ENCODE peak calls at places on chromosome 3, in seven cellular contexts. E is NCI-H2029, F is EH, U is GM23338, H is GM04503, L is left lung, X is non-pigmented ciliary epithelial cell. P is an unnamed sample.

GRCh38 chr3:183802989-183803388 is 22.4 kb downstream of the MAP6D1 start:
- DNase-seq in E (peak; percentile 11), F (no peak), H (no peak), X (no peak), U (no peak), L (no peak), P (no peak)

GRCh38 chr3:194089357-194090177 is 46.4 kb upstream of the HES1 start:
- DNase-seq in E (no peak), L (peak; percentile 95), H (peak; percentile 99), F (peak; percentile 100), U (peak; percentile 58), X (peak; percentile 100), P (peak; percentile 22)

GRCh38 chr3:4508048-4508981 is 15.2 kb downstream of the ITPR1 start:
- DNase-seq in E (no peak), X (no peak), H (no peak), L (no peak), F (no peak), U (peak; percentile 21), P (no peak)

GRCh38 chr3:42228796-42229195 is 37.2 kb downstream of the CCK start:
- DNase-seq in E (no peak), U (peak; percentile 58), L (no peak), X (no peak), F (peak; percentile 41), H (no peak), P (no peak)

GRCh38 chr3:14434105-14434504 is 31.7 kb downstream of the SLC6A6 start:
- DNase-seq in L (peak; percentile 85), X (no peak), E (peak; percentile 48), F (peak; percentile 69), U (no peak), H (peak; percentile 35), P (no peak)

GRCh38 chr3:57917611-57918010 is 90.6 kb upstream of the FLNB start:
- DNase-seq in U (no peak), E (no peak), X (no peak), L (no peak), H (no peak), F (peak; percentile 29), P (no peak)

GRCh38 chr3:177089120-177089519 is 108.2 kb downstream of the TBL1XR1 start:
- DNase-seq in F (no peak), L (no peak), U (peak; percentile 63), X (no peak), E (no peak), H (no peak), P (no peak)

GRCh38 chr3:16088496-16088895 is 86.0 kb upstream of the GALNT15 start:
- DNase-seq in X (no peak), H (no peak), F (no peak), L (no peak), E (no peak), U (no peak), P (no peak)

GRCh38 chr3:122913539-122914100 is 113.9 kb downstream of the SEMA5B start:
- DNase-seq in F (no peak), X (no peak), U (no peak), E (no peak), L (no peak), H (no peak), P (no peak)

GRCh38 chr3:117059054-117059989 is 349.7 kb downstream of the TUSC7 start:
- DNase-seq in H (peak; percentile 5), F (peak; percentile 44), U (peak; percentile 85), L (no peak), X (no peak), E (peak; percentile 45), P (peak; percentile 24)

GRCh38 chr3:69103123-69103522 is 18.4 kb downstream of the ARL6IP5 start:
- DNase-seq in H (no peak), L (no peak), E (no peak), U (no peak), X (no peak), F (no peak), P (no peak)

GRCh38 chr3:96236499-96236898 is 577.9 kb upstream of the EPHA6 start:
- DNase-seq in E (no peak), U (no peak), H (no peak), L (no peak), X (no peak), F (no peak), P (no peak)

GRCh38 chr3:111890051-111890580 is 31.1 kb downstream of the PHLDB2 start:
- DNase-seq in L (no peak), H (no peak), X (no peak), U (no peak), F (peak; percentile 43), E (no peak), P (no peak)

GRCh38 chr3:72446406-72447058 is 401.7 kb downstream of the SHQ1 start:
- DNase-seq in E (no peak), X (no peak), H (no peak), F (peak; percentile 47), U (peak; percentile 55), L (peak; percentile 93), P (no peak)

GRCh38 chr3:139638518-139638917 is 39.3 kb downstream of the NMNAT3 start:
- DNase-seq in L (no peak), F (no peak), U (no peak), H (no peak), X (no peak), E (no peak), P (no peak)

GRCh38 chr3:171462224-171462623 is 2.0 kb upstream of the TNIK start:
- DNase-seq in X (no peak), F (no peak), H (no peak), U (peak; percentile 80), L (no peak), E (no peak), P (no peak)

GRCh38 chr3:44511238-44511567 is 33.7 kb upstream of the ZNF445 start:
- DNase-seq in U (no peak), F (peak; percentile 5), X (no peak), E (peak; percentile 43), H (no peak), L (no peak), P (no peak)

GRCh38 chr3:196987022-196987421 is 18.4 kb upstream of the PIGZ start:
- DNase-seq in H (no peak), X (no peak), U (no peak), L (no peak), F (no peak), E (no peak), P (no peak)

GRCh38 chr3:105802073-105802706 is 66.6 kb downstream of the CBLB start:
- DNase-seq in E (no peak), L (no peak), F (no peak), U (no peak), H (no peak), X (no peak), P (no peak)

GRCh38 chr3:100603449-100603848 is 6.0 kb upstream of the ADGRG7 start:
- DNase-seq in L (no peak), E (no peak), U (peak; percentile 77), F (peak; percentile 45), H (no peak), X (peak; percentile 6), P (peak; percentile 33)

GRCh38 chr3:13932578-13933295 is 52.9 kb upstream of the WNT7A start:
- DNase-seq in L (no peak), H (no peak), F (no peak), X (no peak), U (peak; percentile 22), E (no peak), P (no peak)

GRCh38 chr3:188286087-188286513 is 132.1 kb downstream of the LPP start:
- DNase-seq in U (no peak), X (peak; percentile 99), E (no peak), F (peak; percentile 100), L (no peak), H (peak; percentile 99), P (no peak)

GRCh38 chr3:175383366-175383765 is 524.2 kb downstream of the NAALADL2 start:
- DNase-seq in L (no peak), U (no peak), H (peak; percentile 58), X (no peak), F (peak; percentile 50), E (no peak), P (no peak)

P was measured in SHP77.